ENCODE peak calls at places on chromosomes 11 and 22, in ten cellular contexts. J, X, C, F, L, N, K, R, S and T are unnamed samples.

GRCh38 chr22:47316020-47316419 is 553.6 kb downstream of the TBC1D22A start:
- DNase-seq in J (no peak), X (peak), C (no peak), F (no peak), L (no peak), N (no peak), K (no peak), R (no peak), S (no peak), T (no peak)

GRCh38 chr11:2137202-2138071 is 1.8 kb downstream of the IGF2 start:
- DNase-seq in J (no peak), X (no peak), C (peak), F (no peak), L (peak), N (peak), K (no peak), R (peak), S (no peak), T (no peak)

GRCh38 chr11:3840289-3840869 is 380 bp downstream of the RHOG start:
- DNase-seq in J (no peak), X (no peak), C (no peak), F (no peak), L (no peak), N (peak), K (no peak), R (no peak), S (no peak), T (peak)

GRCh38 chr11:63814383-63814736 is 1.1 kb downstream of the SPINDOC start:
- DNase-seq in J (no peak), X (no peak), C (no peak), F (no peak), L (no peak), N (no peak), K (no peak), R (peak), S (no peak), T (no peak)

GRCh38 chr11:75167617-75168016 is 16.7 kb downstream of the SLCO2B1 start:
- DNase-seq in J (no peak), X (no peak), C (no peak), F (no peak), L (no peak), N (no peak), K (no peak), R (no peak), S (no peak), T (no peak)

GRCh38 chr11:16356057-16356750 is at the start of gene SOX6:
- DNase-seq in J (no peak), X (no peak), C (no peak), F (no peak), L (no peak), N (peak), K (no peak), R (no peak), S (no peak), T (no peak)

GRCh38 chr11:45934580-45935318 is 12.3 kb downstream of the LARGE2 start:
- DNase-seq in J (no peak), X (no peak), C (no peak), F (no peak), L (no peak), N (peak), K (no peak), R (no peak), S (no peak), T (no peak)

GRCh38 chr22:43477151-43477725 is 65.4 kb downstream of the MPPED1 start:
- DNase-seq in J (no peak), X (no peak), C (no peak), F (no peak), L (no peak), N (no peak), K (no peak), R (no peak), S (no peak), T (no peak)

GRCh38 chr11:107276057-107276456 is 181.6 kb downstream of the CWF19L2 start:
- DNase-seq in J (no peak), X (no peak), C (no peak), F (no peak), L (no peak), N (no peak), K (no peak), R (no peak), S (no peak), T (no peak)

GRCh38 chr11:14386895-14387480 is 28.0 kb upstream of the RRAS2 start:
- DNase-seq in J (peak), X (no peak), C (peak), F (no peak), L (peak), N (peak), K (no peak), R (no peak), S (no peak), T (no peak)

GRCh38 chr11:114796954-114797721 is 118.8 kb downstream of the NXPE2 start:
- DNase-seq in J (no peak), X (no peak), C (no peak), F (no peak), L (peak), N (no peak), K (no peak), R (peak), S (no peak), T (no peak)

GRCh38 chr22:37657590-37658132 is 862 bp upstream of the PDXP start:
- DNase-seq in J (no peak), X (no peak), C (peak), F (no peak), L (no peak), N (peak), K (no peak), R (peak), S (peak), T (no peak)

GRCh38 chr11:65089621-65090020 is 5.6 kb downstream of the ZFPL1 start:
- DNase-seq in J (no peak), X (no peak), C (no peak), F (no peak), L (no peak), N (no peak), K (no peak), R (no peak), S (no peak), T (no peak)

GRCh38 chr11:88303037-88303436 is 34.5 kb downstream of the CTSC start:
- DNase-seq in J (no peak), X (no peak), C (no peak), F (no peak), L (no peak), N (no peak), K (no peak), R (no peak), S (no peak), T (no peak)

GRCh38 chr22:19652316-19652715 is 62.0 kb upstream of the SEPTIN5 start:
- DNase-seq in J (no peak), X (no peak), C (no peak), F (no peak), L (no peak), N (no peak), K (no peak), R (no peak), S (no peak), T (no peak)

GRCh38 chr11:29962243-29962642 is 54.6 kb downstream of the KCNA4 start:
- DNase-seq in J (no peak), X (no peak), C (no peak), F (no peak), L (no peak), N (no peak), K (no peak), R (peak), S (no peak), T (no peak)

GRCh38 chr11:21323617-21324016 is 654.2 kb downstream of the NELL1 start:
- DNase-seq in J (no peak), X (no peak), C (no peak), F (no peak), L (no peak), N (no peak), K (no peak), R (no peak), S (no peak), T (no peak)

GRCh38 chr22:50613291-50613981 is 12.8 kb downstream of the MAPK8IP2 start:
- DNase-seq in J (no peak), X (peak), C (peak), F (no peak), L (peak), N (peak), K (no peak), R (peak), S (no peak), T (no peak)

GRCh38 chr11:125064070-125064469 is 965 bp downstream of the SLC37A2 start:
- DNase-seq in J (no peak), X (no peak), C (no peak), F (no peak), L (peak), N (no peak), K (no peak), R (no peak), S (no peak), T (no peak)

GRCh38 chr11:94557992-94558391 is 9.2 kb upstream of the PIWIL4 start:
- DNase-seq in J (no peak), X (no peak), C (peak), F (no peak), L (no peak), N (no peak), K (no peak), R (no peak), S (no peak), T (no peak)

GRCh38 chr11:132312616-132313210 is 942.3 kb downstream of the NTM start:
- DNase-seq in J (no peak), X (no peak), C (peak), F (no peak), L (no peak), N (peak), K (no peak), R (no peak), S (no peak), T (no peak)

GRCh38 chr11:69913591-69914285 is 94.5 kb upstream of the FGF3 start:
- DNase-seq in J (no peak), X (no peak), C (no peak), F (no peak), L (peak), N (no peak), K (no peak), R (no peak), S (no peak), T (no peak)

GRCh38 chr11:66877585-66877984 is 20.7 kb downstream of the LRFN4 start:
- DNase-seq in J (no peak), X (peak), C (no peak), F (no peak), L (no peak), N (no peak), K (no peak), R (no peak), S (no peak), T (no peak)

GRCh38 chr11:123047947-123048293 is 14.0 kb downstream of the HSPA8 start:
- DNase-seq in J (no peak), X (no peak), C (no peak), F (no peak), L (no peak), N (no peak), K (no peak), R (no peak), S (no peak), T (no peak)